ENCODE peak calls at places on chromosomes 16 and 17, in nine cellular contexts. N is upper lobe of right lung; G is central memory CD4-positive, alpha-beta T cell; Q is uterus; A is HCT116; Z is AG08396; X is GM12892; W is glutamatergic neuron; Y is NCI-H1105 treated with DMSO at 0.1 percent for 48 hours. F is an unnamed sample.

GRCh38 chr16:75606507-75606906 is 16.6 kb downstream of the ADAT1 start:
- DNase-seq in N (no peak), G (no peak), Q (no peak), A (no peak), Z (no peak), X (no peak), W (no peak), Y (no peak), F (no peak)

GRCh38 chr17:72120878-72121163 is at the start of gene SOX9:
- DNase-seq in N (peak; percentile 90), G (no peak), Q (no peak), A (peak; percentile 95), Z (peak; percentile 98), X (peak; percentile 76), W (peak; percentile 42), Y (peak; percentile 83), F (peak; percentile 97)

GRCh38 chr17:49646391-49647255 is 31.3 kb downstream of the SPOP start:
- DNase-seq in N (no peak), G (no peak), Q (peak; percentile 47), A (peak; percentile 68), Z (peak; percentile 12), X (no peak), W (no peak), Y (no peak), F (peak; percentile 42)

GRCh38 chr17:12631076-12631475 is 34.6 kb upstream of the MYOCD start:
- DNase-seq in N (no peak), G (no peak), Q (peak; percentile 33), A (no peak), Z (no peak), X (no peak), W (no peak), Y (no peak), F (no peak)

GRCh38 chr16:785563-786535 is 2.3 kb downstream of the RPUSD1 start:
- DNase-seq in N (peak; percentile 89), G (peak; percentile 63), Q (peak; percentile 44), A (no peak), Z (peak; percentile 82), X (peak; percentile 79), W (peak; percentile 85), Y (no peak), F (peak; percentile 63)

GRCh38 chr16:81647527-81647926 is 131.6 kb upstream of the PLCG2 start:
- DNase-seq in N (no peak), G (no peak), Q (no peak), A (peak; percentile 76), Z (peak; percentile 82), X (no peak), W (no peak), Y (no peak), F (peak; percentile 82)

GRCh38 chr17:68497885-68498319 is 14.3 kb upstream of the PRKAR1A start:
- DNase-seq in N (no peak), G (no peak), Q (no peak), A (no peak), Z (no peak), X (peak; percentile 53), W (no peak), Y (no peak), F (no peak)

GRCh38 chr17:82311971-82312370 is 5.4 kb downstream of the CD7 start:
- DNase-seq in N (no peak), G (no peak), Q (no peak), A (no peak), Z (no peak), X (no peak), W (no peak), Y (no peak), F (no peak)

GRCh38 chr17:21209511-21210175 is 4.3 kb downstream of the TMEM11 start:
- DNase-seq in N (peak; percentile 90), G (no peak), Q (no peak), A (no peak), Z (peak; percentile 50), X (no peak), W (no peak), Y (peak; percentile 74), F (peak; percentile 26)